ENCODE peak calls at places on chromosomes 16 and 17, in five cellular contexts. R is ascending aorta; L is left lung; K is right lobe of liver; Q is CD8-positive, alpha-beta T cell. P is an unnamed sample.

GRCh38 chr16:51181495-51181795 is 30.4 kb upstream of the SALL1 start:
- DNase-seq in R (no peak), L (no peak), K (no peak), Q (no peak), P (no peak)

GRCh38 chr17:17849147-17849820 is 12.5 kb upstream of the SREBF1 start:
- DNase-seq in R (peak), L (peak), K (peak), Q (peak), P (peak)

GRCh38 chr17:19727466-19728113 is 11.2 kb upstream of the SLC47A2 start:
- DNase-seq in R (no peak), L (peak), K (no peak), Q (no peak), P (peak)

GRCh38 chr17:82239926-82240505 is 11.2 kb downstream of the SLC16A3 start:
- DNase-seq in R (no peak), L (peak), K (no peak), Q (no peak), P (no peak)

GRCh38 chr16:19114359-19115147 is 789 bp downstream of the ITPRIPL2 start:
- DNase-seq in R (peak), L (peak), K (peak), Q (no peak), P (peak)

GRCh38 chr17:28346746-28347246 is 10.5 kb downstream of the POLDIP2 start:
- DNase-seq in R (no peak), L (no peak), K (peak), Q (no peak), P (no peak)

GRCh38 chr17:7590743-7591142 is 849 bp upstream of the SOX15 start:
- DNase-seq in R (no peak), L (no peak), K (no peak), Q (no peak), P (peak)

GRCh38 chr17:38598536-38598935 is 7.2 kb downstream of the SRCIN1 start:
- DNase-seq in R (no peak), L (no peak), K (no peak), Q (no peak), P (peak)

GRCh38 chr17:358491-359133 is 6.0 kb upstream of the RPH3AL start:
- DNase-seq in R (no peak), L (peak), K (no peak), Q (no peak), P (no peak)

GRCh38 chr17:45370949-45371413 is 54.2 kb upstream of the MAP3K14 start:
- DNase-seq in R (no peak), L (no peak), K (no peak), Q (no peak), P (peak)

GRCh38 chr17:3683054-3683511 is 12.9 kb downstream of the P2RX5 start:
- DNase-seq in R (no peak), L (no peak), K (no peak), Q (peak), P (peak)

GRCh38 chr17:14359251-14359939 is 58.5 kb downstream of the HS3ST3B1 start:
- DNase-seq in R (no peak), L (no peak), K (no peak), Q (peak), P (no peak)

GRCh38 chr16:2928796-2929195 is 17.1 kb downstream of the FLYWCH1 start:
- DNase-seq in R (no peak), L (no peak), K (no peak), Q (no peak), P (no peak)

GRCh38 chr17:19284005-19284959 is 47.1 kb downstream of the EPN2 start:
- DNase-seq in R (no peak), L (no peak), K (no peak), Q (no peak), P (no peak)

GRCh38 chr17:56176101-56176500 is 22.8 kb downstream of the ANKFN1 start:
- DNase-seq in R (no peak), L (no peak), K (no peak), Q (no peak), P (no peak)

GRCh38 chr16:84806256-84806889 is 13.4 kb upstream of the CRISPLD2 start:
- DNase-seq in R (no peak), L (peak), K (peak), Q (no peak), P (peak)

GRCh38 chr16:75288181-75288580 is 36.8 kb upstream of the BCAR1 start:
- DNase-seq in R (no peak), L (no peak), K (no peak), Q (no peak), P (no peak)

GRCh38 chr17:76385892-76386786 is 1.7 kb downstream of the SPHK1 start:
- DNase-seq in R (peak), L (peak), K (peak), Q (peak), P (peak)

GRCh38 chr17:36475346-36475970 is 11.0 kb upstream of the ZNHIT3 start:
- DNase-seq in R (no peak), L (no peak), K (no peak), Q (no peak), P (no peak)

GRCh38 chr17:81493198-81494038 is 19.2 kb downstream of the ACTG1 start:
- DNase-seq in R (no peak), L (no peak), K (no peak), Q (no peak), P (no peak)

GRCh38 chr17:28494445-28495188 is 11.5 kb upstream of the FOXN1 start:
- DNase-seq in R (no peak), L (peak), K (peak), Q (peak), P (peak)

GRCh38 chr16:69930117-69930776 is 20.9 kb upstream of the CLEC18A start:
- DNase-seq in R (no peak), L (no peak), K (no peak), Q (peak), P (peak)

GRCh38 chr16:49427771-49428170 is 54.2 kb downstream of the C16orf78 start:
- DNase-seq in R (no peak), L (no peak), K (no peak), Q (no peak), P (no peak)

GRCh38 chr17:9350083-9350482 is 225.5 kb downstream of the STX8 start:
- DNase-seq in R (no peak), L (no peak), K (no peak), Q (no peak), P (peak)

GRCh38 chr16:79844603-79845002 is 244.1 kb upstream of the MAF start:
- DNase-seq in R (no peak), L (no peak), K (no peak), Q (no peak), P (no peak)

GRCh38 chr16:79842197-79842596 is 241.7 kb upstream of the MAF start:
- DNase-seq in R (no peak), L (no peak), K (no peak), Q (no peak), P (no peak)

GRCh38 chr16:79843145-79843544 is 242.6 kb upstream of the MAF start:
- DNase-seq in R (no peak), L (no peak), K (no peak), Q (no peak), P (no peak)

GRCh38 chr16:79845006-79845733 is 244.6 kb upstream of the MAF start:
- DNase-seq in R (no peak), L (no peak), K (no peak), Q (no peak), P (no peak)

DNA sequence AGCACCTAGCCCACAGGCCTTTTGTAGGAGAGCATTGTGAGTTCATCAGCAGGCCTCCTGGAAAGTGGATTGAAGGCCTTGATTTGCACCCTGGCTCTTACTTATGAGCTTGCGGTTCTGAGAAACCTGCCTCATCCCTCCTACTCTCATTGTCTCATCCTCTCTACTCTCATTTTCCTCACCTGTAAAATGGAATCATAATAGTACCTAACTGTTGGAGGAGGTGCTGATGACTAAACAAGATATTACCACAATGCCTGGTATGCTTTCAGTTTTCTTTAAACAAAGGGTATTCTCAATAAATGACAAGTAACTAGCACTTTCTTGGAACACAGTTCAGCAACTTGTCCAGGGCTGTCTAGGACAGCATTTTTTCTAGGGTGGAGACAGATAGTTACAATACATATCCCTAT is 243.1 kb upstream of the MAF start:
- DNase-seq in R (no peak), L (no peak), K (no peak), Q (no peak), P (no peak)
- TF ChIP-seq CTCF in R (no peak), L (no peak), K (no peak), Q (no peak), P (no peak)

GRCh38 chr16:15950167-15950854 is 895 bp downstream of the ABCC1 start:
- DNase-seq in R (no peak), L (no peak), K (peak), Q (no peak), P (peak)

GRCh38 chr16:15952265-15952711 is 2.9 kb downstream of the ABCC1 start:
- DNase-seq in R (no peak), L (no peak), K (no peak), Q (no peak), P (no peak)

GRCh38 chr16:15950869-15951268 is 1.5 kb downstream of the ABCC1 start:
- DNase-seq in R (no peak), L (no peak), K (no peak), Q (no peak), P (no peak)

GRCh38 chr16:15953477-15953876 is 4.1 kb downstream of the ABCC1 start:
- DNase-seq in R (no peak), L (no peak), K (no peak), Q (no peak), P (no peak)

DNA sequence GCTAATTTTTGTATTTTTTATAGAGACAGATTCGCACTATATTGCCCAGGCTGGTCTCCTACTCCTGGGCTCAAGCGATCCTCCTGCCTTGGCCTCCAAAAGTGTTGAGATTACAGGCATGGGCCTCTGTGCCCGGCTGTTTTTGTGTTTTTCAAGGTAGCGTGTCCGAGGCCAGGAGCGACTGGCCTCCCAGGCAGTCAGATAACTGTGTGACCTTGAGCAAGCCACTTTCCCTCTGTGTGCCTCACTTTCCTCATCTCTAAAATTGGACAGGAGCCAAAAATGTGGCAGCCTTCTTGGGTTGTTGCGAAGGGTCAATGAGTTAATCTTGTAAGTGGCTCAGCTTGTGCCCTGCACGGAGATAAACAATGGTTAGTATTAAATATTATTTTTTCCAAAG is 2.4 kb downstream of the ABCC1 start:
- DNase-seq in R (no peak), L (no peak), K (no peak), Q (no peak), P (no peak)
- H3K4me3 ChIP-seq in R (peak), L (no peak), K (no peak), Q (no peak), P (no peak)

GRCh38 chr16:72848045-72848410 is 199.9 kb downstream of the ZFHX3 start:
- DNase-seq in R (no peak), L (no peak), K (no peak), Q (no peak), P (no peak)

GRCh38 chr16:72848759-72849664 is 198.9 kb downstream of the ZFHX3 start:
- DNase-seq in R (peak), L (peak), K (peak), Q (no peak), P (peak)

GRCh38 chr16:72846594-72846993 is 201.3 kb downstream of the ZFHX3 start:
- DNase-seq in R (no peak), L (no peak), K (no peak), Q (no peak), P (no peak)

GRCh38 chr16:72845322-72846020 is 202.5 kb downstream of the ZFHX3 start:
- DNase-seq in R (no peak), L (no peak), K (no peak), Q (no peak), P (no peak)

DNA sequence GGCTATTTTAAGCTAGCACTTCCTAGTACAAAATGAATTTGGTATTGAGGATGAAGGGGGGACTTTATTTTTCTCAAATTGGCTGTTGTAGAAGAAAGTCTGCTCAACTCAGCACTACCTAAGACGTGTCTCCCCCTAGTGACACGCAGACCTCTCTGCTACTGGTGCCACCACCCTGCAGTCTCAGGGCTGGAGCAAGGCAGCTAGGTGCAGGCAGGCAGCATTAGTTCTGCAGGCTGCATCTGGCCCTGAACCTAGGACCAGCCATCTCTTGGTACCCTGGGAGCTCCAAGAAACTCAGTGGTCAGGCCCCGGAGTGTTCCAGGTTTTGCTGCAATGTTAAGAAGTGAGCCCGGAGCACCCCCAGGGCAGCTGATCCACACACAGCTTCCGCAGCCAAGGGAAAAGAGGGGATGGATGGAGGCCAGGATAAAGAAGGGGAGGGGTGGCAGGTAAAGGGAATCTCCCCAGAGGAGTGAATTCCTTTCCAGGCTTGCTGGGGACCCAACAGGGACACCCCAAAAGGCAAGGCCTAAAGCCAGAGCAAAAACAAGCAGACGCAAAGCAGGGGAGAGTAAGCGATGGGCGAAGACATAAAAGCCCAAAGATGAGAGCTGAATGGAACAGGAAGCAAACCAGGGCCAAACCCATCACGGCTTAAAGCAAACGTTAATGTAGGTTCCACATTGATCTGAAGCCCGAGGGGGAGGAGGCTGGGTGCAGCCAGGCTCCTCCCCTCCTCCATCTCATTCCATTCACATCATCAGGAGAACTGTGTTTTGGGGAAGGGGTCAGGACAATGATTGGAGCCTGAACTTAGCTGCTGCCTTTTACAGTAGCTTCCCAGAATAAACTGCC is 200.5 kb downstream of the ZFHX3 start:
- DNase-seq in R (no peak), L (no peak), K (no peak), Q (no peak), P (peak)
- TF ChIP-seq CTCF in R (peak), L (no peak), K (peak), Q (no peak), P (peak)

GRCh38 chr17:61406871-61407210 is 7.2 kb downstream of the TBX2 start:
- DNase-seq in R (no peak), L (peak), K (no peak), Q (no peak), P (no peak)
- H3K4me3 ChIP-seq in R (no peak), L (peak), K (no peak), Q (no peak), P (peak)

DNA sequence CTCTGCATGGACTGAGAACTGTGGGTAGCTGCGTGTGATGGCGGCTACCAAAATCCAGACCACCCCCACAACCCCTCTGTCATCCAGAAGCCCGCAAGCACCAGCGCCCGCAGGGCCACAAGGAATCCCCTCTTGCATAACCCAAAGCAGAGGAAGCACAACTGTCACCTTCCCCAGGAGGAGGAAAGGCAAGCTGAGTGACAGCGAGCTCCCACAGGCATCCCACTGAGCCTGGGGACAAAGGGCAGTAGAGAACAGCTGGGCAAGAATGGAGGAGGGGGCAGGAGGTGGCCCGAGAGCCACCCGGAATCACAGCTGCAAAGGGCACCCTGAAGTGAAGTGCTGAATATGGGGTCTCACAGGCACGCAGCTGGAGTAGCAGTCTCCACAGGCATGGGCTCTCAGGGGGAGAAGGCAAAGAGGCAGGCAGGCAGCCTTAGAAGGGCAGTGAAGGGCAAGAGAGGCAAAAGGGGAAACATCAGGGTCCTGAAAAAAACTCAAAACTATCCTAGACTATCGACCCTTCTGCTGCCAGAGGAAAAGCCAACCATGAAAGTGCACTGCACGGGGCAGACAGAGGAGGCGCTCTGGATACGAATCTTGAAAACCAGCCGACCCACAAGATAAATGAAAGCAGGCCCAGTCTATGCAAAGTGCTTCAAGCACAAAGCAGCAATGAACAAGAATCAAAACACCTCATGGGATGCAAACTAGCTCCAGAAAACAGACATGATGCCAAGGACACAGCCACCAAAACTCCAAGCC is 17.1 kb downstream of the USP36 start:
- DNase-seq in R (no peak), L (no peak), K (no peak), Q (no peak), P (no peak)
- TF ChIP-seq CTCF in R (no peak), L (no peak), K (no peak), Q (no peak), P (no peak)

GRCh38 chr16:4868046-4868445 is 20.8 kb downstream of the UBN1 start:
- DNase-seq in R (no peak), L (no peak), K (no peak), Q (no peak), P (no peak)
- H3K4me3 ChIP-seq in R (no peak), L (no peak), K (no peak), Q (no peak), P (no peak)

P was measured in cardiac fibroblast.